ENCODE peak calls at places on chromosomes 3 and 15, in five cellular contexts. W is H1, M is NT2/D1, G is HCT116, B is SK-N-SH. K is an unnamed sample.

GRCh38 chr3:151112731-151113130 is 27.3 kb downstream of the MED12L start:
- DNase-seq in W (no peak), M (no peak), G (no peak), B (no peak), K (no peak)

GRCh38 chr3:30513374-30514152 is 92.8 kb upstream of the TGFBR2 start:
- DNase-seq in W (no peak), M (no peak), G (no peak), B (no peak), K (peak)

GRCh38 chr3:69823710-69824109 is 84.4 kb downstream of the MITF start:
- DNase-seq in W (no peak), M (no peak), G (no peak), B (no peak), K (no peak)

GRCh38 chr15:39273805-39274411 is 307.0 kb upstream of the THBS1 start:
- DNase-seq in W (no peak), M (no peak), G (no peak), B (no peak), K (peak)

GRCh38 chr3:4550957-4551754 is 58.0 kb downstream of the ITPR1 start:
- DNase-seq in W (no peak), M (no peak), G (no peak), B (peak), K (no peak)

GRCh38 chr3:114033721-114034120 is 22.6 kb downstream of the CCDC191 start:
- DNase-seq in W (no peak), M (no peak), G (no peak), B (no peak), K (no peak)

GRCh38 chr15:27017168-27017809 is 46.3 kb downstream of the GABRG3 start:
- DNase-seq in W (peak), M (peak), G (no peak), B (peak), K (peak)

GRCh38 chr3:173410836-173411235 is 13.3 kb downstream of the NLGN1 start:
- DNase-seq in W (no peak), M (no peak), G (no peak), B (no peak), K (no peak)

GRCh38 chr3:12734960-12735359 is 24.1 kb downstream of the TMEM40 start:
- DNase-seq in W (no peak), M (no peak), G (no peak), B (no peak), K (no peak)

GRCh38 chr3:30544811-30545210 is 61.6 kb upstream of the TGFBR2 start:
- DNase-seq in W (no peak), M (no peak), G (no peak), B (no peak), K (no peak)

GRCh38 chr3:46407976-46408375 is 917 bp downstream of the CCRL2 start:
- DNase-seq in W (no peak), M (no peak), G (no peak), B (no peak), K (no peak)

GRCh38 chr3:186219211-186219638 is 110.3 kb upstream of the ETV5 start:
- DNase-seq in W (no peak), M (no peak), G (no peak), B (no peak), K (no peak)

GRCh38 chr3:130414457-130414856 is 69.0 kb downstream of the COL6A5 start:
- DNase-seq in W (no peak), M (no peak), G (no peak), B (no peak), K (no peak)

GRCh38 chr15:100809151-100809550 is 70.5 kb upstream of the ALDH1A3 start:
- DNase-seq in W (no peak), M (no peak), G (no peak), B (no peak), K (no peak)

GRCh38 chr15:85423256-85423655 is 42.9 kb downstream of the AKAP13 start:
- DNase-seq in W (no peak), M (no peak), G (no peak), B (no peak), K (no peak)

GRCh38 chr15:23877502-23878412 is 190.7 kb upstream of the NDN start:
- DNase-seq in W (no peak), M (peak), G (no peak), B (peak), K (peak)

GRCh38 chr3:31562525-31562924 is 29.8 kb downstream of the STT3B start:
- DNase-seq in W (peak), M (peak), G (no peak), B (no peak), K (no peak)

GRCh38 chr15:80953953-80954778 is 35.5 kb downstream of the MESD start:
- DNase-seq in W (peak), M (peak), G (no peak), B (no peak), K (peak)

GRCh38 chr3:11001020-11001657 is 8.6 kb downstream of the SLC6A1 start:
- DNase-seq in W (no peak), M (no peak), G (no peak), B (peak), K (peak)

GRCh38 chr15:71131601-71132357 is 16.5 kb downstream of the THSD4 start:
- DNase-seq in W (no peak), M (no peak), G (no peak), B (no peak), K (no peak)

GRCh38 chr3:58635371-58636285 is 30.9 kb downstream of the FAM3D start:
- DNase-seq in W (no peak), M (no peak), G (no peak), B (no peak), K (no peak)

GRCh38 chr3:31960793-31961431 is 20.1 kb downstream of the OSBPL10 start:
- DNase-seq in W (no peak), M (no peak), G (peak), B (no peak), K (peak)

GRCh38 chr3:156151824-156152428 is 31.5 kb downstream of the KCNAB1 start:
- DNase-seq in W (peak), M (peak), G (peak), B (peak), K (peak)

GRCh38 chr15:63603516-63603915 is 6.3 kb downstream of the FBXL22 start:
- DNase-seq in W (no peak), M (no peak), G (no peak), B (no peak), K (no peak)

GRCh38 chr15:41511331-41512077 is 2.1 kb downstream of the LTK start:
- DNase-seq in W (no peak), M (no peak), G (no peak), B (no peak), K (no peak)

GRCh38 chr3:136678981-136679380 is 73.2 kb downstream of the STAG1 start:
- DNase-seq in W (no peak), M (no peak), G (no peak), B (no peak), K (no peak)

GRCh38 chr3:46860381-46861292 is 2.6 kb downstream of the MYL3 start:
- DNase-seq in W (no peak), M (no peak), G (no peak), B (no peak), K (peak)

GRCh38 chr3:9500108-9501050 is 53.2 kb downstream of the LHFPL4 start:
- DNase-seq in W (peak), M (peak), G (peak), B (peak), K (peak)

GRCh38 chr15:41734079-41734478 is 40.2 kb upstream of the MAPKBP1 start:
- DNase-seq in W (no peak), M (no peak), G (no peak), B (no peak), K (no peak)

GRCh38 chr3:140636452-140637138 is 41.3 kb upstream of the TRIM42 start:
- DNase-seq in W (no peak), M (no peak), G (no peak), B (no peak), K (no peak)

GRCh38 chr15:69852482-69853275 is 245.0 kb downstream of the TLE3 start:
- DNase-seq in W (no peak), M (no peak), G (no peak), B (no peak), K (no peak)

GRCh38 chr3:20190991-20191390 is 5.0 kb upstream of the SGO1 start:
- DNase-seq in W (no peak), M (no peak), G (no peak), B (no peak), K (no peak)

GRCh38 chr3:175410251-175410650 is 551.1 kb downstream of the NAALADL2 start:
- DNase-seq in W (no peak), M (no peak), G (no peak), B (no peak), K (no peak)

GRCh38 chr3:64319391-64319790 is 94.1 kb upstream of the PRICKLE2 start:
- DNase-seq in W (no peak), M (peak), G (no peak), B (no peak), K (no peak)

GRCh38 chr15:101028772-101029438 is 109.7 kb downstream of the LRRK1 start:
- DNase-seq in W (no peak), M (no peak), G (no peak), B (no peak), K (no peak)

GRCh38 chr3:63441262-63441661 is 163.2 kb downstream of the SYNPR start:
- DNase-seq in W (no peak), M (no peak), G (no peak), B (no peak), K (no peak)

GRCh38 chr3:184812845-184813157 is 835 bp downstream of the VPS8 start:
- DNase-seq in W (no peak), M (no peak), G (no peak), B (no peak), K (no peak)

GRCh38 chr15:42650208-42651066 is 75.0 kb downstream of the STARD9 start:
- DNase-seq in W (peak), M (peak), G (peak), B (peak), K (peak)

GRCh38 chr15:67024998-67025368 is 40.4 kb upstream of the SMAD3 start:
- DNase-seq in W (no peak), M (no peak), G (no peak), B (no peak), K (no peak)

GRCh38 chr15:67025719-67026118 is 39.7 kb upstream of the SMAD3 start:
- DNase-seq in W (no peak), M (no peak), G (no peak), B (peak), K (no peak)

GRCh38 chr15:67023517-67024321 is 41.7 kb upstream of the SMAD3 start:
- DNase-seq in W (no peak), M (no peak), G (no peak), B (no peak), K (no peak)

GRCh38 chr15:67022587-67022986 is 42.8 kb upstream of the SMAD3 start:
- DNase-seq in W (no peak), M (no peak), G (no peak), B (no peak), K (no peak)

DNA sequence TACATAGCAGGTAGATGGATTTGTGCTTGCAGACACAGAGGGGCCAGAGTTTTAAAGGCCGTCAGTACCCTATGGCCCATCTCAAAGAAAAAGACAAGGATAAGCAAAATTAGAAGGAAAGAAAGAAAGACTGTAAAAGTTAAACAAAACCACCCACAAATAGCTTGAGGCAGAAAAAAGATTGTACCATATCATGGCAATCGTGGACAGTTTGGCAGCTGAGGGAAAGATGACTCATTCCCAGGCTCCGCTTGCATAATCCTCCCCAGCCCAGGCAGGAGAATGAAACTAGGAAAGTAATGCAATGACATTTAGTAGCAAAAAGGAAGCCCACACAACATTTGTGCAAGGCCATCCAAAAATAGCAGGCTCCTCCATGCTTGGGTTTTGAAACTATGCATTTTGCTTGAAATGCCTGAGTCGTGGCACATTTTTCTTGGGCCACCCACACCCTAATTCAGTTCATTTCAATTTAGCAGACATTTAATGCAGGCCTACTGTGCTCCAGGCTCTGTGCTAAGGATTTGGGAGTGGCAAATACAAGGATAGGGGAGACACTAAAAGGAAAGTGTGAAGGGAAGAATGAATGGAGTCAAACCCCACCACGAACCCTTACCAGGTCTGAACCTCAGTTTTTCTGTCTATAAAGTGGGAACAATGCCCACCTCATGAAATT is 40.9 kb upstream of the SMAD3 start:
- DNase-seq in W (no peak), M (no peak), G (peak), B (peak), K (peak)
- TF ChIP-seq YY1 in W (no peak), M (no peak), G (no peak), B (no peak), K (no peak)

GRCh38 chr15:74276560-74276959 is 40.4 kb downstream of the CCDC33 start:
- DNase-seq in W (no peak), M (no peak), G (no peak), B (no peak), K (no peak)

GRCh38 chr15:74278269-74278668 is 42.1 kb downstream of the CCDC33 start:
- DNase-seq in W (no peak), M (no peak), G (no peak), B (no peak), K (no peak)

GRCh38 chr15:74274485-74275038 is 38.4 kb downstream of the CCDC33 start:
- DNase-seq in W (no peak), M (no peak), G (no peak), B (no peak), K (no peak)

GRCh38 chr15:74275957-74276356 is 39.8 kb downstream of the CCDC33 start:
- DNase-seq in W (no peak), M (no peak), G (peak), B (peak), K (no peak)

GRCh38 chr15:74277245-74277644 is 41.1 kb downstream of the CCDC33 start:
- DNase-seq in W (no peak), M (no peak), G (no peak), B (no peak), K (no peak)
- TF ChIP-seq YY1 in W (no peak), M (no peak), G (no peak), B (no peak), K (no peak)

GRCh38 chr3:49716691-49717538 is 2.6 kb downstream of the AMIGO3 start:
- DNase-seq in W (no peak), M (no peak), G (no peak), B (peak), K (no peak)

GRCh38 chr3:49718419-49719213 is 868 bp downstream of the AMIGO3 start:
- DNase-seq in W (peak), M (no peak), G (no peak), B (no peak), K (no peak)

GRCh38 chr3:49719214-49719884 is at the start of gene AMIGO3:
- DNase-seq in W (peak), M (peak), G (peak), B (peak), K (no peak)

GRCh38 chr3:49716169-49716568 is 3.3 kb downstream of the AMIGO3 start:
- DNase-seq in W (no peak), M (no peak), G (no peak), B (peak), K (no peak)

DNA sequence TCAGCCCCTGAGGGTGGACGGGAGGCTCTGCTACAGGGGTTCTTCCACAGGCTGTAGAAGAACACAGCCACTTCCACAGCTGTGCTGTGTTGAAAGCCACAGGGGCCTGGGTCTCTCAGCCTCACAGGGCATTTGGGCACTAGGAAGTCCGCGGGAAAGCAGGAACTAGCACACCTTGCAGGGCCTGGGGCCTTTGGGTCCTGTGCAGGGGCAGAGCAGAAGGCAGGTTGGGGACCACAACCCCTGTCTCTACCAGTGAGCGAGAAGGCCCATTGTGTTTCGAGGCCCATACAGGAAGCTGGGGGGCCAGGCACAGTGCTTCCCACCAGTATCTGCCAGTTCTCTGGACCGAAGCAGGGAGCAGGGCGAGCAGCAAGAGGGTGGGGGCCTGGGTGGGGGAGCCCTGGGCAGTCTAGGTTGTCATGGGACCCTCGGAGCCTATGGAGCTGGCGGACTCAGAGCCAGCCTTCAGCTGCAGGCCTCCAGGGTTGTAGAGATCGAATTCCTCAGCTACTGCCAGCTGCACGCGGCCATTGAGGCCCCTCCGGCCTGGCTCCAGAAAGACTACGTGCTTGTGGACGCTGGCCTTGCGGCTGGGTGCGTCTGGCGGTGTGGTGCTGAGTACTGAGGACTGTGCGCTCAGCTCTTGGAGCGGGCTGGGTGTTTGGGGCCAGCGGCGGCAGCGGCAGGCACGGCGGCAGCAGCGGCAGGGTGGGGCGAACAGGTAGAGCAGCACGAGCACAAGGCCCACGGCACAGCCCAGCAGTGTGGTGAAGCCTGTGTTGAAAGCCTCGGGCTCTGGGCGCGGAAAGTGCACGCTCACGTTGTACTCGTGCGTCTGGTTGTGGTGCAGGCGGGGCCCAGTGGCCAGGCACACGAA is 1.7 kb downstream of the AMIGO3 start:
- DNase-seq in W (no peak), M (no peak), G (no peak), B (peak), K (no peak)
- TF ChIP-seq YY1 in W (no peak), M (no peak), G (no peak), B (no peak), K (no peak)

GRCh38 chr15:31447893-31448634 is 121.4 kb downstream of the KLF13 start:
- DNase-seq in W (no peak), M (no peak), G (no peak), B (no peak), K (no peak)

GRCh38 chr15:31442203-31443090 is 115.8 kb downstream of the KLF13 start:
- DNase-seq in W (no peak), M (no peak), G (no peak), B (peak), K (no peak)

GRCh38 chr15:31448635-31448979 is 122.0 kb downstream of the KLF13 start:
- DNase-seq in W (no peak), M (no peak), G (no peak), B (no peak), K (no peak)

GRCh38 chr15:31444844-31445243 is 118.2 kb downstream of the KLF13 start:
- DNase-seq in W (no peak), M (no peak), G (no peak), B (no peak), K (no peak)

GRCh38 chr15:31446546-31446945 is 119.9 kb downstream of the KLF13 start:
- DNase-seq in W (no peak), M (no peak), G (no peak), B (no peak), K (no peak)
- TF ChIP-seq YY1 in W (no peak), M (no peak), G (no peak), B (no peak), K (no peak)

GRCh38 chr3:67433109-67433508 is 221.3 kb downstream of the SUCLG2 start:
- DNase-seq in W (no peak), M (no peak), G (no peak), B (no peak), K (no peak)

GRCh38 chr3:67437789-67438188 is 216.6 kb downstream of the SUCLG2 start:
- DNase-seq in W (no peak), M (no peak), G (no peak), B (no peak), K (no peak)

DNA sequence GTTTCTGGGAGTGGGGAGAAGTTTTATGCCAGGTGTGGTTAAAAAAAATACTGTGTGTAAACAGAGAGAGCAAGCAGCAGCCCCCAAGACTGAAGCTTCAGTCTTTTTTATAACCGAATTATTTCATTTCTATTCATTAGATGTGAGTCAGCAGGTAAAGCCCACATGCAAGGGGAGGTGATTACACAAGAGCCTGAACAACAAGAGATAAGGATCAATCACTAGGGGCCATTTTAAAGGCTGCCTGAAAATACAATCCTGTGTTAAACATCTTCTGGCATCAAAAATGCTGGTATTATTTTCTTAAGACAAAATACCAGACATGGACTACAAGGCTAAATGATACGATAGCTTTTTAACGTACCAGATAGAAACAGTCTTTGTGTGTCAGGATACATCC is 217.3 kb downstream of the SUCLG2 start:
- DNase-seq in W (no peak), M (no peak), G (no peak), B (peak), K (peak)
- TF ChIP-seq YY1 in W (no peak), M (no peak), G (no peak), B (no peak), K (no peak)

GRCh38 chr3:73229036-73229435 is 167.6 kb downstream of the EBLN2 start:
- DNase-seq in W (no peak), M (no peak), G (no peak), B (no peak), K (no peak)

GRCh38 chr3:73225161-73225861 is 163.9 kb downstream of the EBLN2 start:
- DNase-seq in W (no peak), M (no peak), G (no peak), B (no peak), K (no peak)

GRCh38 chr3:73228425-73228824 is 167.0 kb downstream of the EBLN2 start:
- DNase-seq in W (no peak), M (no peak), G (no peak), B (no peak), K (no peak)

GRCh38 chr3:73226026-73226425 is 164.6 kb downstream of the EBLN2 start:
- DNase-seq in W (no peak), M (no peak), G (no peak), B (no peak), K (no peak)

DNA sequence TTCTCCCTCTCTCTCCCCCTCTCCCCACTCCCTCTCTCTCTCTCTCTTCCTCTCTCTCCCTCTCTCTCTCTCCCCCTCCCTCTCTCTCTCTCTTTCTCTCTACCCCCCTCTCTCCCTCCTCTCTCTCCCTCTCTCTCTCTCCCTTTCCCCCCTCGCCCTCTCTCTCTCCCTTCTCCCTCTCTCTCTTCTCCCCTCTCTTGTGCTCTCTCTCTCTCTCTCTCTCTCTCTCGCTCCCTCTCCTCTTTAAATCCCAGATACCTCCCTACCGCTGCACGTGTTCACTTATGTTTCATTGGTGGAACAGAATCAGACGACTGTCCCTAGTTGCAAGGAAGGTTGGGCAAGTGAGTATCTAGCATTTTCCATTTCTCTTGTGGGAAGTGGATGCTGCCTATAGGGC is 166.5 kb downstream of the EBLN2 start:
- DNase-seq in W (no peak), M (no peak), G (no peak), B (no peak), K (no peak)
- TF ChIP-seq YY1 in W (no peak), M (no peak), G (no peak), B (no peak), K (no peak)